ENCODE peak calls at places on chromosomes 12 and 14, in seven cellular contexts. Y, H, P, A, I, B and K are unnamed samples.

GRCh38 chr12:4118017-4118510 is 155.5 kb upstream of the CCND2 start:
- DNase-seq in Y (peak), H (peak), P (no peak), A (no peak), I (no peak), B (peak), K (no peak)

GRCh38 chr14:93042968-93043940 is 72.5 kb downstream of the ITPK1 start:
- DNase-seq in Y (peak), H (no peak), P (peak), A (no peak), I (no peak), B (no peak), K (peak)

GRCh38 chr12:116459011-116459410 is 100.2 kb upstream of the MAP1LC3B2 start:
- DNase-seq in Y (no peak), H (no peak), P (no peak), A (no peak), I (no peak), B (no peak), K (no peak)

GRCh38 chr12:33581613-33582122 is 142.0 kb upstream of the SYT10 start:
- DNase-seq in Y (no peak), H (no peak), P (no peak), A (no peak), I (no peak), B (no peak), K (no peak)

GRCh38 chr12:122861586-122861970 is 26.3 kb downstream of the HIP1R start:
- DNase-seq in Y (no peak), H (no peak), P (no peak), A (no peak), I (no peak), B (no peak), K (no peak)

GRCh38 chr14:65243766-65244442 is 141.6 kb upstream of the MAX start:
- DNase-seq in Y (no peak), H (no peak), P (no peak), A (no peak), I (no peak), B (peak), K (no peak)

GRCh38 chr14:35687335-35687939 is 121.7 kb downstream of the RALGAPA1 start:
- DNase-seq in Y (peak), H (peak), P (peak), A (peak), I (no peak), B (peak), K (no peak)

GRCh38 chr12:132743831-132744230 is 17.8 kb downstream of the ANKLE2 start:
- DNase-seq in Y (no peak), H (no peak), P (no peak), A (no peak), I (no peak), B (no peak), K (no peak)

GRCh38 chr12:201361-201760 is 12.6 kb downstream of the SLC6A12 start:
- DNase-seq in Y (no peak), H (no peak), P (no peak), A (no peak), I (no peak), B (no peak), K (no peak)

GRCh38 chr14:67556671-67557070 is 23.6 kb downstream of the PLEKHH1 start:
- DNase-seq in Y (no peak), H (no peak), P (no peak), A (no peak), I (no peak), B (no peak), K (no peak)

GRCh38 chr14:85546390-85546789 is 16.4 kb downstream of the FLRT2 start:
- DNase-seq in Y (no peak), H (no peak), P (no peak), A (no peak), I (no peak), B (no peak), K (no peak)

GRCh38 chr12:67813509-67813908 is 165.0 kb downstream of the DYRK2 start:
- DNase-seq in Y (peak), H (no peak), P (no peak), A (no peak), I (no peak), B (no peak), K (no peak)

GRCh38 chr14:35337557-35338255 is 45.5 kb downstream of the PSMA6 start:
- DNase-seq in Y (no peak), H (no peak), P (no peak), A (no peak), I (no peak), B (no peak), K (no peak)

GRCh38 chr14:57508756-57509155 is 15.1 kb upstream of the CCDC198 start:
- DNase-seq in Y (no peak), H (no peak), P (no peak), A (no peak), I (no peak), B (no peak), K (no peak)

GRCh38 chr12:85740190-85740589 is 96.0 kb downstream of the RASSF9 start:
- DNase-seq in Y (no peak), H (no peak), P (no peak), A (no peak), I (no peak), B (no peak), K (no peak)

GRCh38 chr14:33542338-33543290 is 408.3 kb downstream of the EGLN3 start:
- DNase-seq in Y (no peak), H (no peak), P (no peak), A (no peak), I (no peak), B (no peak), K (no peak)

GRCh38 chr12:94954029-94954685 is 49.3 kb downstream of the NDUFA12 start:
- DNase-seq in Y (peak), H (no peak), P (peak), A (peak), I (no peak), B (no peak), K (no peak)

GRCh38 chr12:27866382-27867101 is 86.5 kb upstream of the MANSC4 start:
- DNase-seq in Y (no peak), H (no peak), P (no peak), A (no peak), I (no peak), B (no peak), K (no peak)

GRCh38 chr12:119444462-119445044 is 110.0 kb downstream of the CCDC60 start:
- DNase-seq in Y (peak), H (peak), P (peak), A (peak), I (peak), B (peak), K (peak)

GRCh38 chr12:30926243-30927209 is at the start of gene TSPAN11:
- DNase-seq in Y (no peak), H (no peak), P (no peak), A (no peak), I (no peak), B (no peak), K (no peak)

GRCh38 chr12:119828300-119828699 is 48.8 kb downstream of the CIT start:
- DNase-seq in Y (no peak), H (no peak), P (no peak), A (no peak), I (no peak), B (peak), K (no peak)

GRCh38 chr12:6167327-6168280 is 32.6 kb upstream of the CD9 start:
- DNase-seq in Y (peak), H (peak), P (peak), A (peak), I (peak), B (peak), K (peak)

GRCh38 chr12:106329231-106329985 is 26.9 kb downstream of the TCP11L2 start:
- DNase-seq in Y (no peak), H (no peak), P (no peak), A (no peak), I (no peak), B (no peak), K (no peak)

GRCh38 chr14:86288336-86288735 is 758.4 kb downstream of the FLRT2 start:
- DNase-seq in Y (no peak), H (no peak), P (no peak), A (no peak), I (no peak), B (no peak), K (no peak)